ENCODE peak calls at places on chromosomes 4 and X, in four cellular contexts. G is Peyer's patch, U is ovary, B is gastrocnemius medialis. K is an unnamed sample.

GRCh38 chrX:9279271-9279596 is 185.6 kb upstream of the TBL1X start:
- DNase-seq in G (no peak), U (no peak), B (no peak), K (no peak)

GRCh38 chr4:87005690-87006461 is 71.1 kb downstream of the AFF1 start:
- DNase-seq in G (no peak), U (no peak), B (peak; percentile 25), K (no peak)

GRCh38 chr4:123244233-123244632 is 152.4 kb upstream of the SPRY1 start:
- DNase-seq in G (no peak), U (no peak), B (peak; percentile 63), K (no peak)

GRCh38 chr4:179125870-179126269 is 1683.6 kb upstream of the AGA start:
- DNase-seq in G (no peak), U (no peak), B (no peak), K (no peak)

GRCh38 chrX:34350552-34350951 is 218.4 kb upstream of the FAM47A start:
- DNase-seq in G (no peak), U (no peak), B (no peak), K (no peak)

GRCh38 chrX:22296871-22297270 is 24.2 kb downstream of the CBLL2 start:
- DNase-seq in G (no peak), U (no peak), B (no peak), K (no peak)

GRCh38 chr4:142598132-142598531 is 248.0 kb downstream of the INPP4B start:
- DNase-seq in G (no peak), U (no peak), B (no peak), K (no peak)

GRCh38 chr4:87089368-87089767 is 131.1 kb downstream of the KLHL8 start:
- DNase-seq in G (no peak), U (no peak), B (no peak), K (no peak)

GRCh38 chrX:136272325-136272724 is 21.1 kb upstream of the MAP7D3 start:
- DNase-seq in G (no peak), U (no peak), B (no peak), K (no peak)

GRCh38 chrX:120791013-120791643 is 84.5 kb downstream of the CT47B1 start:
- DNase-seq in G (no peak), U (peak; percentile 78), B (peak; percentile 29), K (no peak)

GRCh38 chr4:3418029-3418762 is 23.6 kb upstream of the HGFAC start:
- DNase-seq in G (peak; percentile 35), U (peak; percentile 31), B (peak; percentile 78), K (no peak)

GRCh38 chrX:16445166-16445752 is 204.7 kb upstream of the S100G start:
- DNase-seq in G (no peak), U (no peak), B (peak; percentile 11), K (peak; percentile 12)

GRCh38 chrX:17679261-17679660 is 58.0 kb upstream of the SCML1 start:
- DNase-seq in G (no peak), U (no peak), B (no peak), K (no peak)

GRCh38 chr4:100823066-100823992 is 305.5 kb upstream of the EMCN start:
- DNase-seq in G (no peak), U (no peak), B (no peak), K (no peak)

GRCh38 chr4:71198958-71199357 is 139.9 kb upstream of the SLC4A4 start:
- DNase-seq in G (no peak), U (no peak), B (no peak), K (no peak)

GRCh38 chr4:83561381-83561780 is 25.5 kb downstream of the GPAT3 start:
- DNase-seq in G (no peak), U (no peak), B (peak; percentile 45), K (no peak)

GRCh38 chr4:87399148-87399547 is 8.2 kb upstream of the HSD17B11 start:
- DNase-seq in G (no peak), U (no peak), B (no peak), K (no peak)

GRCh38 chrX:68807818-68808217 is 21.0 kb upstream of the EFNB1 start:
- DNase-seq in G (no peak), U (no peak), B (no peak), K (no peak)

GRCh38 chr4:44928062-44928380 is 201.7 kb upstream of the GNPDA2 start:
- DNase-seq in G (no peak), U (no peak), B (no peak), K (no peak)

GRCh38 chr4:155079866-155080265 is 128.6 kb upstream of the NPY2R start:
- DNase-seq in G (no peak), U (no peak), B (no peak), K (no peak)

GRCh38 chrX:154739952-154740351 is 10.9 kb downstream of the GAB3 start:
- DNase-seq in G (no peak), U (no peak), B (no peak), K (no peak)

GRCh38 chrX:68511255-68511654 is 12.4 kb downstream of the YIPF6 start:
- DNase-seq in G (no peak), U (no peak), B (no peak), K (no peak)

GRCh38 chr4:42280327-42281095 is 116.8 kb upstream of the SHISA3 start:
- DNase-seq in G (no peak), U (no peak), B (no peak), K (no peak)

GRCh38 chr4:37798616-37799015 is 27.9 kb upstream of the PGM2 start:
- DNase-seq in G (no peak), U (no peak), B (no peak), K (no peak)

GRCh38 chr4:37799941-37800554 is 26.4 kb upstream of the PGM2 start:
- DNase-seq in G (no peak), U (no peak), B (no peak), K (no peak)

GRCh38 chr4:37805091-37805490 is 21.4 kb upstream of the PGM2 start:
- DNase-seq in G (no peak), U (no peak), B (no peak), K (no peak)

GRCh38 chr4:37803348-37803973 is 23.0 kb upstream of the PGM2 start:
- DNase-seq in G (no peak), U (no peak), B (no peak), K (no peak)

GRCh38 chr4:37802068-37802666 is 24.3 kb upstream of the PGM2 start:
- DNase-seq in G (peak; percentile 62), U (no peak), B (peak; percentile 57), K (no peak)
- TF ChIP-seq POLR2A in G (no peak), U (no peak), B (no peak), K (no peak)

DNA sequence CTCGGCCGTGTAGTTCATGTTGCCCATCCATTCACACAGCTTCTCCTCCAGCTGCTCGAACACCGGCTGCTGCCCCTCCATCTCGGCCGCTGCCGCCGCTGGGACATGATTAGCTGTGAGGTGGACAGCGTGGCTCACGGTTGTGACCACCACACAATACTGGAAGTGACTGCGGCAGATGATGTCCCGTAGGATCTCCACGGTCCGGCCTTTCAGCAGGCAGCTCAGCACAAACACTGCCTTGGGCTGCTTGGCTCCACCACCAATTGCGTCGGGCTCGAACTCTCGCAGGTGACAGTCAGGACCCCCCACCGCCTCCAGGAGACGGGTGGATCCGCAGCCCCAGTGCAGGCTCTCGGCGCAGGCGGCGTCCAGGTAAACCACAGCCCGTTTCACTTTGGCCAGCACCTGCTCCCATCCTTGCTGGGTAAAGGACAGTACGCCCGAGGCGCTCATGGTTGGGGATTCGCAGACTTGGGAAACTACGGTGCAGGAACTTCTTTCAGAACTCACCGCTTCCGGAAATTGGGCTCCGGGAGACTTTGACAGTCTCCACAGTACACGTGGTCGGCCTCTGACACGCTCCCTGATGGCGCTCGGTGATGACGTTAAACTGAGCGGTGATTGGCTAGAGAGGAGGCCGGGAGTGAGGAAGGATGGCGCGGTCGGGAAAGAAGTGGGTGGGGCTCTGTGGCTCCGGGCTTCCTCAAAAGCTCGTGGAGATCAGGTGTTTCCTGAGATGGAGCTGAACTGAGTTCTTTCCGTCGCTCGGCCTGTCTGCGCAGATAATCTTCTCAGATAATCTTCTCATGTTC is at the start of gene SCFD2:
- DNase-seq in G (peak; percentile 98), U (peak; percentile 97), B (peak; percentile 96), K (peak; percentile 85)
- TF ChIP-seq POLR2A in G (peak; percentile 23), U (peak; percentile 23), B (peak; percentile 22), K (peak; percentile 71)

GRCh38 chrX:150568320-150569154 is at the start of gene MTM1:
- DNase-seq in G (peak; percentile 92), U (peak; percentile 94), B (peak; percentile 95), K (peak; percentile 81)
- TF ChIP-seq POLR2A in G (peak; percentile 70), U (peak; percentile 61), B (peak; percentile 63), K (peak; percentile 22)

GRCh38 chr4:151013491-151013890 is 1.6 kb downstream of the LRBA start:
- DNase-seq in G (no peak), U (no peak), B (no peak), K (no peak)

GRCh38 chr4:151013944-151014343 is 1.1 kb downstream of the LRBA start:
- DNase-seq in G (no peak), U (no peak), B (no peak), K (no peak)

GRCh38 chr4:151012836-151013235 is 2.2 kb downstream of the LRBA start:
- DNase-seq in G (no peak), U (no peak), B (no peak), K (no peak)

GRCh38 chr4:151014521-151015457 is at the start of gene LRBA:
- DNase-seq in G (peak; percentile 91), U (peak; percentile 74), B (peak; percentile 61), K (peak; percentile 60)

GRCh38 chr4:151015458-151016344 is 617 bp upstream of the LRBA start:
- DNase-seq in G (peak; percentile 88), U (peak; percentile 85), B (peak; percentile 62), K (peak; percentile 71)
- TF ChIP-seq POLR2A in G (peak; percentile 39), U (peak; percentile 60), B (peak; percentile 58), K (peak; percentile 93)

GRCh38 chr4:118835896-118836762 is at the start of gene SEC24D:
- DNase-seq in G (peak; percentile 91), U (peak; percentile 94), B (peak; percentile 77), K (peak; percentile 86)
- TF ChIP-seq POLR2A in G (peak; percentile 81), U (peak; percentile 80), B (peak; percentile 75), K (peak; percentile 61)

DNA sequence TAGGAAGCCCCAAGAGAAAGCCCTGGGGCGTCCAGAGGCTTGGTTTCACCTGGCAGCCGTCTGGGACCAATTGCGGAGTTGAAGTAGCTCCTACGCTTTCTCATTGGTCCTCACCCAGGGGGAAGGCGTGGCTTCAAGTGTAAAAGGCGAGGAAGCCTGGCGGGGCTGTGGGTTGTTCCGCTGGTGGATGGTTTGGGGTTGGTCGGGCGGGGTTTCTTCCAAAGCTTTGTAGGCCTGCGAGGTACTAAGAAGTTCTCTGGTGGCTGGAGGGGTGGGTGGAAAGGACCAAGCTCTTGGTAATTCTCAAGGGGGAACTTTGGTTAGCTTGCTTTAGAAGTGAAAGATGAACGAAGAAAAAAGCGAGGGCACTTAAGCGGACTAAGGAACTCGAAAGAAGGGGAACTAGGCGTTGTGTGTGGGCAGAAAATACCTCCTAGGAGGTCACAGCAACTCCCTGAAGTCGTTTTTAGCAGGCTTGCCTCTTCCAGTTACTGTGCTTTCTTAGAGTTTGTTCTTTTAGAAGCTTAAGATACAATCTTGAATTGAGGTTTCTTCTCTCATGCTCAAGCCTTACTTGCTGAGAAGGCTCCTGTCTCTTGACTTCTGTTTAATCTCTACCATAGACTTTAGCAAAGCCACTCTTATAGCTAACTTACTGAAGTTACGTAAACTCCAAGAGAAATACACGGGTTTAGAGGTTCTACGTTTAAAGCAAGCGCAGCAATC is 36.7 kb downstream of the CCNG2 start:
- DNase-seq in G (no peak), U (no peak), B (peak; percentile 34), K (peak; percentile 78)
- TF ChIP-seq POLR2A in G (no peak), U (no peak), B (no peak), K (peak; percentile 54)

K was measured in GM12892.